ENCODE peak calls at places on chromosomes 7 and 10, in eight cellular contexts. W is fibroblast of lung, Z is ovary, T is AG04450, I is fibroblast of villous mesenchyme, S is lower leg skin, P is tibial nerve, M is DND-41. L is an unnamed sample.

GRCh38 chr10:84188815-84189214 is 5.5 kb upstream of the CDHR1 start:
- DNase-seq in W (no peak), Z (no peak), T (no peak), I (no peak), S (no peak), P (no peak), M (no peak), L (no peak)

GRCh38 chr7:77680266-77680665 is 16.0 kb upstream of the RSBN1L start:
- DNase-seq in W (no peak), Z (no peak), T (no peak), I (no peak), S (no peak), P (no peak), M (no peak), L (no peak)

GRCh38 chr7:3888096-3888495 is 587.0 kb downstream of the SDK1 start:
- DNase-seq in W (no peak), Z (no peak), T (no peak), I (peak), S (peak), P (peak), M (no peak), L (no peak)

GRCh38 chr7:34675749-34676374 is 17.8 kb downstream of the NPSR1 start:
- DNase-seq in W (peak), Z (no peak), T (no peak), I (no peak), S (no peak), P (no peak), M (peak), L (no peak)

GRCh38 chr10:66886848-66887247 is 39.0 kb upstream of the LRRTM3 start:
- DNase-seq in W (no peak), Z (no peak), T (no peak), I (no peak), S (no peak), P (no peak), M (no peak), L (no peak)

GRCh38 chr10:987635-987905 is 664 bp upstream of the GTPBP4 start:
- DNase-seq in W (no peak), Z (no peak), T (no peak), I (peak), S (no peak), P (peak), M (no peak), L (no peak)

GRCh38 chr10:8305871-8306652 is 251.6 kb downstream of the GATA3 start:
- DNase-seq in W (peak), Z (no peak), T (no peak), I (no peak), S (no peak), P (no peak), M (no peak), L (no peak)

GRCh38 chr10:87817291-87817872 is 644 bp downstream of the ATAD1 start:
- DNase-seq in W (peak), Z (no peak), T (no peak), I (no peak), S (no peak), P (peak), M (no peak), L (peak)

GRCh38 chr10:130340816-130341215 is 204.6 kb downstream of the GLRX3 start:
- DNase-seq in W (no peak), Z (no peak), T (no peak), I (no peak), S (no peak), P (no peak), M (no peak), L (no peak)

GRCh38 chr10:34698979-34699378 is 116.1 kb downstream of the PARD3 start:
- DNase-seq in W (peak), Z (no peak), T (no peak), I (no peak), S (no peak), P (no peak), M (no peak), L (peak)

GRCh38 chr7:101817930-101818698 is 688 bp downstream of the CUX1 start:
- DNase-seq in W (peak), Z (no peak), T (no peak), I (peak), S (no peak), P (no peak), M (no peak), L (no peak)

GRCh38 chr10:13483951-13484350 is 44.9 kb downstream of the BEND7 start:
- DNase-seq in W (no peak), Z (no peak), T (no peak), I (no peak), S (no peak), P (no peak), M (no peak), L (peak)

GRCh38 chr10:77563638-77564270 is 73.9 kb downstream of the KCNMA1 start:
- DNase-seq in W (no peak), Z (no peak), T (no peak), I (no peak), S (no peak), P (no peak), M (no peak), L (no peak)

GRCh38 chr7:50379082-50379481 is 71.1 kb downstream of the FIGNL1 start:
- DNase-seq in W (no peak), Z (no peak), T (no peak), I (no peak), S (no peak), P (no peak), M (no peak), L (no peak)

GRCh38 chr10:79905322-79906314 is 43.3 kb downstream of the SFTPD start:
- DNase-seq in W (peak), Z (no peak), T (no peak), I (peak), S (no peak), P (no peak), M (no peak), L (no peak)

GRCh38 chr7:25316366-25316765 is 88.1 kb upstream of the NPVF start:
- DNase-seq in W (no peak), Z (no peak), T (no peak), I (no peak), S (no peak), P (no peak), M (no peak), L (no peak)

GRCh38 chr10:128211953-128212727 is 85.9 kb upstream of the MKI67 start:
- DNase-seq in W (peak), Z (peak), T (peak), I (peak), S (peak), P (peak), M (peak), L (no peak)

GRCh38 chr10:128209862-128210214 is 83.6 kb upstream of the MKI67 start:
- DNase-seq in W (no peak), Z (no peak), T (no peak), I (no peak), S (no peak), P (no peak), M (no peak), L (no peak)

GRCh38 chr10:128206676-128207075 is 80.5 kb upstream of the MKI67 start:
- DNase-seq in W (no peak), Z (no peak), T (no peak), I (no peak), S (no peak), P (no peak), M (no peak), L (no peak)

GRCh38 chr10:128211064-128211504 is 84.9 kb upstream of the MKI67 start:
- DNase-seq in W (no peak), Z (no peak), T (no peak), I (no peak), S (no peak), P (no peak), M (no peak), L (no peak)

GRCh38 chr10:128210215-128211063 is 84.2 kb upstream of the MKI67 start:
- DNase-seq in W (peak), Z (no peak), T (no peak), I (peak), S (peak), P (peak), M (no peak), L (no peak)
- H3K4me3 ChIP-seq in W (peak), Z (peak), T (peak), I (peak), S (peak), P (peak), M (no peak), L (peak)

GRCh38 chr10:132500781-132501415 is 36.7 kb upstream of the INPP5A start:
- DNase-seq in W (no peak), Z (no peak), T (no peak), I (no peak), S (no peak), P (no peak), M (no peak), L (no peak)

GRCh38 chr10:132504501-132505272 is 32.9 kb upstream of the INPP5A start:
- DNase-seq in W (no peak), Z (no peak), T (no peak), I (no peak), S (no peak), P (no peak), M (no peak), L (no peak)

GRCh38 chr10:132503581-132504421 is 33.8 kb upstream of the INPP5A start:
- DNase-seq in W (no peak), Z (no peak), T (no peak), I (no peak), S (no peak), P (no peak), M (no peak), L (no peak)

GRCh38 chr10:132499367-132499685 is 38.3 kb upstream of the INPP5A start:
- DNase-seq in W (no peak), Z (no peak), T (no peak), I (no peak), S (no peak), P (no peak), M (no peak), L (no peak)

DNA sequence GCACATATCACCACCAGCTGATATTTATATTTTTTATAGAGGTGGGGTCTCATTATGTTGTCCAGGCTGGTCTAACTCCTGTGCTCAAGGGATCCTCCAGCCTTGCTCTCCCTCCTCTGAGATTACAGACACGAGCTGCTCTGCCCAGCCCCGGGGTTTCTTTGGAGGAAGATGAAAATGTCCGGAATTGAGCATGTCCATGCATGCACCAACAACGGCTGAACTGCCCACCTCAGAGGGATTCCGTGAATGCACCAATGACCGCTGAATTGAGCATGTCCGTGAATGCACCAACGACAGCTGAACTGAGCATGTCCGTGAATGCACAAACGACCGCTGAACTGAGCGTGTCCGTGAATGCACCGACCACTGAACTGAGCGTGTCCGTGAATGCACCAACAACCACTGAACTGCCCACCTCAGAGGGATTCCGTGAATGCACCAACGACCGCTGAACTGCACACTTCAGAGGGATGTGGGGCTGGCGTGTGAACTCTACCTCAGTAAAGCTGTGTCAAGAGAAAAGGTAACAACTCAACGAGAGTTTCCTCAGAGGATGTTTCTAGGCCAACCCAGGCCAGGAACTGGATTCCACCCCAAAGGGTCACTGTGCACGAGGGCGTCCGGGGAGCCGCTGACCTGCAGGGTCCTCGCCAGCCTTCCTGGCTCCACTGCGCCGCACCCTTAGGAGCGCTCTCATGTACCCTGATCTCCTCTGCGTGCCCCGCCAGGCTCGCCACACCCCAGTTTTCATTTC is 34.9 kb upstream of the INPP5A start:
- DNase-seq in W (no peak), Z (no peak), T (no peak), I (no peak), S (no peak), P (no peak), M (no peak), L (no peak)
- H3K4me3 ChIP-seq in W (no peak), Z (no peak), T (no peak), I (no peak), S (no peak), P (no peak), M (no peak), L (no peak)

GRCh38 chr7:89776980-89777379 is 377.3 kb upstream of the STEAP1 start:
- DNase-seq in W (no peak), Z (no peak), T (no peak), I (no peak), S (no peak), P (no peak), M (no peak), L (no peak)

GRCh38 chr7:89775459-89775858 is 378.8 kb upstream of the STEAP1 start:
- DNase-seq in W (no peak), Z (no peak), T (no peak), I (no peak), S (no peak), P (no peak), M (no peak), L (no peak)

GRCh38 chr7:89772276-89772675 is 382.0 kb upstream of the STEAP1 start:
- DNase-seq in W (no peak), Z (no peak), T (no peak), I (no peak), S (no peak), P (no peak), M (no peak), L (no peak)

GRCh38 chr7:89771003-89771636 is 383.1 kb upstream of the STEAP1 start:
- DNase-seq in W (no peak), Z (no peak), T (no peak), I (no peak), S (no peak), P (no peak), M (no peak), L (no peak)

GRCh38 chr7:89773594-89773993 is 380.7 kb upstream of the STEAP1 start:
- DNase-seq in W (no peak), Z (no peak), T (no peak), I (no peak), S (no peak), P (no peak), M (no peak), L (no peak)
- H3K4me3 ChIP-seq in W (no peak), Z (no peak), T (no peak), I (no peak), S (no peak), P (no peak), M (no peak), L (no peak)

GRCh38 chr10:89643431-89643811 is 1.6 kb downstream of the PANK1 start:
- DNase-seq in W (no peak), Z (no peak), T (no peak), I (no peak), S (no peak), P (no peak), M (no peak), L (no peak)
- H3K4me3 ChIP-seq in W (peak), Z (peak), T (peak), I (peak), S (no peak), P (peak), M (peak), L (peak)

GRCh38 chr7:7510814-7511213 is 24.9 kb downstream of the COL28A1 start:
- DNase-seq in W (no peak), Z (no peak), T (no peak), I (peak), S (no peak), P (no peak), M (no peak), L (no peak)

GRCh38 chr7:7499892-7500291 is 35.8 kb downstream of the COL28A1 start:
- DNase-seq in W (no peak), Z (no peak), T (no peak), I (no peak), S (no peak), P (no peak), M (no peak), L (no peak)

GRCh38 chr7:7505936-7506335 is 29.7 kb downstream of the COL28A1 start:
- DNase-seq in W (no peak), Z (no peak), T (no peak), I (no peak), S (no peak), P (no peak), M (no peak), L (no peak)

GRCh38 chr7:7504910-7505704 is 30.6 kb downstream of the COL28A1 start:
- DNase-seq in W (no peak), Z (no peak), T (no peak), I (no peak), S (no peak), P (no peak), M (no peak), L (peak)
- H3K4me3 ChIP-seq in W (no peak), Z (no peak), T (no peak), I (no peak), S (no peak), P (no peak), M (no peak), L (no peak)

GRCh38 chr10:133275683-133276092 is 980 bp downstream of the ADAM8 start:
- DNase-seq in W (no peak), Z (no peak), T (no peak), I (peak), S (no peak), P (no peak), M (no peak), L (no peak)

GRCh38 chr10:133277277-133277992 is 767 bp upstream of the ADAM8 start:
- DNase-seq in W (no peak), Z (no peak), T (no peak), I (no peak), S (no peak), P (no peak), M (no peak), L (no peak)

GRCh38 chr10:133277993-133278576 is 1.4 kb upstream of the ADAM8 start:
- DNase-seq in W (no peak), Z (no peak), T (no peak), I (peak), S (no peak), P (no peak), M (no peak), L (no peak)

GRCh38 chr10:133276100-133276434 is 601 bp downstream of the ADAM8 start:
- DNase-seq in W (no peak), Z (no peak), T (no peak), I (no peak), S (no peak), P (no peak), M (no peak), L (no peak)

GRCh38 chr10:133276435-133277201 is at the start of gene ADAM8:
- DNase-seq in W (no peak), Z (no peak), T (no peak), I (no peak), S (no peak), P (no peak), M (no peak), L (no peak)
- H3K4me3 ChIP-seq in W (no peak), Z (no peak), T (peak), I (peak), S (no peak), P (no peak), M (no peak), L (no peak)

GRCh38 chr7:17554341-17555015 is 256.0 kb downstream of the AHR start:
- DNase-seq in W (no peak), Z (no peak), T (no peak), I (no peak), S (no peak), P (no peak), M (no peak), L (no peak)

GRCh38 chr7:17552952-17553351 is 254.5 kb downstream of the AHR start:
- DNase-seq in W (peak), Z (no peak), T (no peak), I (peak), S (no peak), P (no peak), M (no peak), L (no peak)

GRCh38 chr7:17556247-17556646 is 257.8 kb downstream of the AHR start:
- DNase-seq in W (no peak), Z (no peak), T (no peak), I (no peak), S (no peak), P (no peak), M (no peak), L (no peak)

GRCh38 chr7:17549406-17549805 is 251.0 kb downstream of the AHR start:
- DNase-seq in W (no peak), Z (no peak), T (no peak), I (no peak), S (no peak), P (no peak), M (no peak), L (no peak)

DNA sequence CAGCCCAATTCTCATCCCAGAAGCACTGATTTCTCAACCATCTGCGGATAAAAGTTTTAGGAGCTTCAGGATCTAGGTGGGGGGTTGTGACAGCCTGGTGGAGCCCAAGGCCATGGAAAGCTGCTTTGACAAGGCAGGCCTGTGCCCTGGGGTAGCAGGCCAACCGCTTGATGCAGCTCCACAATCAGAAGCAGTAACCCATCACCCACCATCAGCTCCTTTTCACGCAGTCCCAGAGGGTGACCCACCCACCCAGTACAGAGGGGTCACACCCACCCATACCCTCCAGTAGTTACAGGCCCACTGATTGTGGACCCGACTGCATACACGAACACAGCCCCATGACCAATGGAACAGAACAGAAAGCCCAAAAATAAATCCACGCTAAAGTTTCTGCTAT is 253.9 kb downstream of the AHR start:
- DNase-seq in W (no peak), Z (no peak), T (no peak), I (no peak), S (no peak), P (no peak), M (no peak), L (no peak)
- H3K4me3 ChIP-seq in W (no peak), Z (no peak), T (no peak), I (no peak), S (no peak), P (no peak), M (no peak), L (no peak)